ENCODE peak calls at places on chromosome 18, in ten cellular contexts. K is esophagus squamous epithelium, R is NCI-H146, V is astrocyte of the spinal cord, L is heart right ventricle, C is mucosa of gallbladder, X is hippocampal formation, S is nephron progenitor cell, Q is NCI-H1092, T is ELR. Z is an unnamed sample.
A peak's percentile ranks its signal among the peaks of the same experiment; 100 is the strongest.

GRCh38 chr18:57660961-57661360 is 39.3 kb upstream of the NARS1 start:
- DNase-seq in K (no peak), R (no peak), V (peak; percentile 58), L (no peak), C (no peak), X (no peak), S (no peak), Q (no peak), T (peak; percentile 78), Z (peak; percentile 69)

GRCh38 chr18:41645600-41646360 is 309.3 kb upstream of the PIK3C3 start:
- DNase-seq in K (no peak), R (peak; percentile 71), V (no peak), L (no peak), C (peak; percentile 20), X (no peak), S (no peak), Q (no peak), T (no peak), Z (no peak)

GRCh38 chr18:2108581-2108980 is 462.7 kb downstream of the METTL4 start:
- DNase-seq in K (no peak), R (no peak), V (peak; percentile 43), L (no peak), C (no peak), X (no peak), S (no peak), Q (no peak), T (peak; percentile 34), Z (peak; percentile 53)

GRCh38 chr18:23612434-23613090 is 26.3 kb upstream of the NPC1 start:
- DNase-seq in K (no peak), R (no peak), V (no peak), L (no peak), C (no peak), X (no peak), S (no peak), Q (no peak), T (no peak), Z (no peak)

GRCh38 chr18:35376742-35377695 is at the start of gene ZNF396:
- DNase-seq in K (peak; percentile 5), R (peak; percentile 87), V (peak; percentile 57), L (peak; percentile 84), C (peak; percentile 80), X (peak; percentile 53), S (peak; percentile 80), Q (peak; percentile 71), T (peak; percentile 69), Z (peak; percentile 62)

GRCh38 chr18:11747731-11748130 is 58.7 kb downstream of the GNAL start:
- DNase-seq in K (no peak), R (peak; percentile 64), V (no peak), L (no peak), C (no peak), X (no peak), S (no peak), Q (no peak), T (no peak), Z (no peak)

GRCh38 chr18:52190195-52190594 is 149.8 kb upstream of the DCC start:
- DNase-seq in K (no peak), R (no peak), V (no peak), L (no peak), C (no peak), X (no peak), S (no peak), Q (no peak), T (no peak), Z (no peak)

GRCh38 chr18:38654966-38655365 is 1089.4 kb upstream of the CELF4 start:
- DNase-seq in K (no peak), R (no peak), V (no peak), L (no peak), C (no peak), X (no peak), S (no peak), Q (no peak), T (no peak), Z (no peak)

GRCh38 chr18:76265375-76266225 is 229.4 kb downstream of the ZNF516 start:
- DNase-seq in K (no peak), R (no peak), V (peak; percentile 17), L (no peak), C (peak; percentile 39), X (no peak), S (peak; percentile 35), Q (no peak), T (peak; percentile 25), Z (no peak)

GRCh38 chr18:500230-500555 is 308 bp downstream of the COLEC12 start:
- DNase-seq in K (no peak), R (peak; percentile 27), V (peak; percentile 53), L (no peak), C (no peak), X (no peak), S (no peak), Q (no peak), T (peak; percentile 63), Z (no peak)

GRCh38 chr18:3117493-3118192 is 102.1 kb downstream of the MYOM1 start:
- DNase-seq in K (no peak), R (no peak), V (no peak), L (no peak), C (no peak), X (no peak), S (no peak), Q (no peak), T (no peak), Z (no peak)